ENCODE peak calls at places on chromosome 9, in ten cellular contexts. One of them, this sample, is unnamed.

GRCh38 chr9:23644326-23644725 is 181.7 kb downstream of the ELAVL2 start:
- DNase-seq in K562: no peak
- DNase-seq in hepatocyte: no peak
- DNase-seq in AG04450: no peak
- DNase-seq in lung: no peak
- DNase-seq in mesenchymal stem cell: no peak
- DNase-seq in esophagus squamous epithelium: no peak
- DNase-seq in H1: no peak
- DNase-seq in heart left ventricle: no peak
- DNase-seq in PC-3: no peak
- DNase-seq in this sample: no peak

GRCh38 chr9:133440884-133441283 is 18.7 kb downstream of the ADAMTS13 start:
- DNase-seq in K562: peak; percentile 33
- DNase-seq in heart left ventricle: no peak
- DNase-seq in esophagus squamous epithelium: no peak
- DNase-seq in hepatocyte: no peak
- DNase-seq in mesenchymal stem cell: no peak
- DNase-seq in H1: no peak
- DNase-seq in PC-3: no peak
- DNase-seq in AG04450: no peak
- DNase-seq in lung: no peak
- DNase-seq in this sample: no peak

GRCh38 chr9:110050925-110051355 is 157.0 kb downstream of the C9orf152 start:
- DNase-seq in heart left ventricle: peak; percentile 34
- DNase-seq in H1: no peak
- DNase-seq in hepatocyte: no peak
- DNase-seq in mesenchymal stem cell: peak; percentile 97
- DNase-seq in PC-3: peak; percentile 90
- DNase-seq in AG04450: peak; percentile 80
- DNase-seq in esophagus squamous epithelium: no peak
- DNase-seq in lung: peak; percentile 34
- DNase-seq in K562: no peak
- DNase-seq in this sample: peak; percentile 95

GRCh38 chr9:128892223-128892892 is 10.4 kb downstream of the LRRC8A start:
- DNase-seq in hepatocyte: peak; percentile 79
- DNase-seq in H1: no peak
- DNase-seq in PC-3: peak; percentile 89
- DNase-seq in AG04450: peak; percentile 36
- DNase-seq in esophagus squamous epithelium: peak; percentile 79
- DNase-seq in K562: peak; percentile 47
- DNase-seq in heart left ventricle: peak; percentile 95
- DNase-seq in lung: peak; percentile 79
- DNase-seq in mesenchymal stem cell: peak; percentile 88
- DNase-seq in this sample: peak; percentile 81

GRCh38 chr9:135001526-135001925 is 83.8 kb upstream of the FCN1 start:
- DNase-seq in heart left ventricle: no peak
- DNase-seq in lung: no peak
- DNase-seq in K562: no peak
- DNase-seq in hepatocyte: no peak
- DNase-seq in AG04450: no peak
- DNase-seq in esophagus squamous epithelium: no peak
- DNase-seq in PC-3: no peak
- DNase-seq in H1: no peak
- DNase-seq in mesenchymal stem cell: no peak
- DNase-seq in this sample: no peak

GRCh38 chr9:97807681-97808080 is 45.3 kb upstream of the FOXE1 start:
- DNase-seq in esophagus squamous epithelium: no peak
- DNase-seq in PC-3: peak; percentile 40
- DNase-seq in H1: no peak
- DNase-seq in hepatocyte: no peak
- DNase-seq in K562: no peak
- DNase-seq in heart left ventricle: no peak
- DNase-seq in AG04450: no peak
- DNase-seq in mesenchymal stem cell: no peak
- DNase-seq in lung: no peak
- DNase-seq in this sample: no peak

GRCh38 chr9:35826071-35826701 is 2.3 kb downstream of the FAM221B start:
- DNase-seq in hepatocyte: peak; percentile 73
- DNase-seq in AG04450: no peak
- DNase-seq in K562: peak; percentile 46
- DNase-seq in PC-3: peak; percentile 64
- DNase-seq in H1: no peak
- DNase-seq in lung: no peak
- DNase-seq in esophagus squamous epithelium: no peak
- DNase-seq in mesenchymal stem cell: peak; percentile 78
- DNase-seq in heart left ventricle: no peak
- DNase-seq in this sample: peak; percentile 73

GRCh38 chr9:35923927-35924763 is 14.9 kb downstream of the SPAAR start:
- DNase-seq in heart left ventricle: peak; percentile 51
- DNase-seq in hepatocyte: peak; percentile 57
- DNase-seq in K562: peak; percentile 61
- DNase-seq in AG04450: peak; percentile 76
- DNase-seq in esophagus squamous epithelium: no peak
- DNase-seq in PC-3: peak; percentile 95
- DNase-seq in H1: no peak
- DNase-seq in mesenchymal stem cell: peak; percentile 87
- DNase-seq in lung: no peak
- DNase-seq in this sample: peak; percentile 96

GRCh38 chr9:124725068-124725452 is 46.1 kb downstream of the NR6A1 start:
- DNase-seq in lung: no peak
- DNase-seq in H1: no peak
- DNase-seq in heart left ventricle: no peak
- DNase-seq in PC-3: no peak
- DNase-seq in K562: no peak
- DNase-seq in hepatocyte: no peak
- DNase-seq in AG04450: no peak
- DNase-seq in esophagus squamous epithelium: no peak
- DNase-seq in mesenchymal stem cell: no peak
- DNase-seq in this sample: no peak
- H3K27ac ChIP-seq in lung: peak overlapping the region; percentile 3
- H3K27ac ChIP-seq in H1: no peak overlapping the region
- H3K27ac ChIP-seq in heart left ventricle: no peak overlapping the region
- H3K27ac ChIP-seq in PC-3: no peak overlapping the region
- H3K27ac ChIP-seq in K562: peak overlapping the region; percentile 1
- H3K27ac ChIP-seq in hepatocyte: peak overlapping the region; percentile 28
- H3K27ac ChIP-seq in AG04450: no peak overlapping the region
- H3K27ac ChIP-seq in esophagus squamous epithelium: no peak overlapping the region
- H3K27ac ChIP-seq in mesenchymal stem cell: no peak overlapping the region
- H3K27ac ChIP-seq in this sample: peak overlapping the region; percentile 9

GRCh38 chr9:130831077-130831476 is 4.0 kb upstream of the ABL1 start:
- DNase-seq in H1: no peak
- DNase-seq in mesenchymal stem cell: no peak
- DNase-seq in esophagus squamous epithelium: no peak
- DNase-seq in K562: peak; percentile 66
- DNase-seq in PC-3: no peak
- DNase-seq in heart left ventricle: no peak
- DNase-seq in lung: no peak
- DNase-seq in AG04450: no peak
- DNase-seq in hepatocyte: no peak
- DNase-seq in this sample: no peak

GRCh38 chr9:130830199-130830598 is 4.9 kb upstream of the ABL1 start:
- DNase-seq in AG04450: no peak
- DNase-seq in PC-3: no peak
- DNase-seq in hepatocyte: no peak
- DNase-seq in lung: no peak
- DNase-seq in heart left ventricle: no peak
- DNase-seq in H1: no peak
- DNase-seq in K562: no peak
- DNase-seq in esophagus squamous epithelium: no peak
- DNase-seq in mesenchymal stem cell: no peak
- DNase-seq in this sample: no peak

GRCh38 chr9:130834371-130835311 is at the start of gene ABL1:
- DNase-seq in K562: peak; percentile 94
- DNase-seq in heart left ventricle: peak; percentile 88
- DNase-seq in mesenchymal stem cell: peak; percentile 88
- DNase-seq in hepatocyte: peak; percentile 85
- DNase-seq in PC-3: peak; percentile 61
- DNase-seq in esophagus squamous epithelium: no peak
- DNase-seq in H1: no peak
- DNase-seq in AG04450: no peak
- DNase-seq in lung: peak; percentile 65
- DNase-seq in this sample: peak; percentile 85

GRCh38 chr9:130835441-130836298 is 616 bp downstream of the ABL1 start:
- DNase-seq in lung: no peak
- DNase-seq in mesenchymal stem cell: peak; percentile 60
- DNase-seq in H1: no peak
- DNase-seq in esophagus squamous epithelium: no peak
- DNase-seq in heart left ventricle: peak; percentile 52
- DNase-seq in AG04450: no peak
- DNase-seq in K562: peak; percentile 82
- DNase-seq in hepatocyte: peak; percentile 67
- DNase-seq in PC-3: no peak
- DNase-seq in this sample: peak; percentile 61

DNA sequence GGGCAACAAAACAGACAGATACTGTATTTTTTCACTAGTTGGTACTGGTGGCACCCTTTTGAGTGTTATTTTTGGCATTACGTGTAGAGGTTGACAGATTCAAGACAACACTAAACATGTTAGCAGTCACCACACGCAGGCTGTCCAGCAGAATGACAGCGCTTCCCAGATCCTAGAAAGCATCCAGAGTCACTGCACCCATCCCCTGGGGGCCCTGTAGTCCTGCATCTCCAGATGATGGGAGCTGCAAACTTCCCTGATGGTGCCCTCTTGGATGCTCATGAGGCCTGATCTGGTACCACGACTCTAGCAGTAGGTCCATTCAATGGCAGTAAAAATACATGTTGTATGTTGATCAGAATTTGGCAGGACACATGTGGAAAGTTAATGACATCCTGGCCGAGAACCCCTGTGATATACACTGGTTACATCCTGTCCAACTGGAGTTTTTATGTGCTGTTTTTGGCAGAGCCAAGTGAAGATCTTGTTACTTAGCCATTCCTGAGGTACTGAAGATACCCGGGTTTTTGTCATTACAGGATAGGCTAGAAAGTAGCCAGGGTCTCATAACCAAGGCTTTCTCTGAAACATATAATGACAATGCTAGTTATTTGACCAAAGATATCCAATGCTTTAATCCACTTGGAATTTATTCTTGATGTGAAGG is 1.6 kb upstream of the ABL1 start:
- DNase-seq in hepatocyte: no peak
- DNase-seq in PC-3: peak; percentile 17
- DNase-seq in lung: no peak
- DNase-seq in mesenchymal stem cell: no peak
- DNase-seq in esophagus squamous epithelium: no peak
- DNase-seq in heart left ventricle: no peak
- DNase-seq in AG04450: no peak
- DNase-seq in H1: no peak
- DNase-seq in K562: peak; percentile 66
- DNase-seq in this sample: peak; percentile 78
- H3K27ac ChIP-seq in hepatocyte: peak overlapping the region; percentile 99
- H3K27ac ChIP-seq in PC-3: no peak overlapping the region
- H3K27ac ChIP-seq in lung: no peak overlapping the region
- H3K27ac ChIP-seq in mesenchymal stem cell: peak overlapping the region; percentile 76
- H3K27ac ChIP-seq in esophagus squamous epithelium: no peak overlapping the region
- H3K27ac ChIP-seq in heart left ventricle: peak overlapping the region; percentile 97
- H3K27ac ChIP-seq in AG04450: peak overlapping the region; percentile 90
- H3K27ac ChIP-seq in H1: no peak overlapping the region
- H3K27ac ChIP-seq in K562: no peak overlapping the region
- H3K27ac ChIP-seq in this sample: peak overlapping the region; percentile 53

GRCh38 chr9:126723807-126724172 is 81.0 kb upstream of the ZBTB43 start:
- DNase-seq in PC-3: no peak
- DNase-seq in mesenchymal stem cell: peak; percentile 29
- DNase-seq in K562: no peak
- DNase-seq in H1: no peak
- DNase-seq in AG04450: no peak
- DNase-seq in hepatocyte: no peak
- DNase-seq in lung: no peak
- DNase-seq in esophagus squamous epithelium: no peak
- DNase-seq in heart left ventricle: no peak
- DNase-seq in this sample: no peak
- H3K27ac ChIP-seq in PC-3: no peak overlapping the region
- H3K27ac ChIP-seq in mesenchymal stem cell: no peak overlapping the region
- H3K27ac ChIP-seq in K562: no peak overlapping the region
- H3K27ac ChIP-seq in H1: no peak overlapping the region
- H3K27ac ChIP-seq in AG04450: no peak overlapping the region
- H3K27ac ChIP-seq in hepatocyte: no peak overlapping the region
- H3K27ac ChIP-seq in lung: no peak overlapping the region
- H3K27ac ChIP-seq in esophagus squamous epithelium: no peak overlapping the region
- H3K27ac ChIP-seq in heart left ventricle: no peak overlapping the region
- H3K27ac ChIP-seq in this sample: no peak overlapping the region

DNA sequence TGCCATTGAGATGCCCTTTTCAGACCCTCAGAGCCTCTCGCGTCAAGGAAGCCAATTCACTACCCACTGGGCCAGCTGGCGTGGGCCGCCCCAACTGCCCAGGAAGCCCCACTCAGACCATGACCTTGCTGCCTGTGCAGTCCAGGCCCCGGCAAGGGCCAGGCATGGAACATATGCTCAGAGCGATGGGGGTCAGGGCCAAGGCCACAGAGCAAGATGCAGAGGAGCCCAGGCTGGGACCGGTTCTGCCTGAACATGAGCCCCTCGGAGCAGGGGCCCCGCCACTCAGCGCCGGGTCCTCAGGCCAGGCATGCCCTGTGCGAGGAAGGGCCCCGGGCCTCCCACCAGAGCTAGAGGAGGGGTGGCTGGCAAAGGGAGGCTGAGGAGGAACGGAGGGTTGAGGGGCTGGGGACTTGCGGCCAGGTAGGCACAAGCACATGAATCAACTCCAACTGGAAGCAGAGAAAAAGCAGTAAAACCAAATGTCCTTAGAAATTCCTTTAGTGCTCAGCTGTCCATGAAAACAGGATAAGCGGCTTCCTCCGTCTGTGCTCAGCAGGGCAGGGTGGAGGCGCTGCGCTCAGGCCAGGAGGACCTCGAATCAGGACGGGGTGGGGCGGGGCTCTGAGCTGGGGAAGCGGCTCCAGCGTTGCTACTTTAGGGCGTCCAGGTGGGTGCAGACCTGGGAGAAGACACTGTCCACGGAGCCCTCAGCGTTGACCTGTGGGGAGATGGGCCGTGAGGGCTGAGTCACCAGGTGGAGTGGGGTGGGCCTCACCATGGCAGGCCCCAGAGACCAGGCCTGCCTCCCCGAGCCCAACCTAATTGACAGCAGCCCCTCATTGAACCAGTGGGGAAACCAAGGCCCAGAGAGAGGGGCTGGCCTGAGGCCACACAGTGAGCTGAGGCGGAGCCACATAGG is 9.9 kb downstream of the AK1 start:
- DNase-seq in AG04450: no peak
- DNase-seq in K562: no peak
- DNase-seq in mesenchymal stem cell: no peak
- DNase-seq in H1: no peak
- DNase-seq in PC-3: no peak
- DNase-seq in esophagus squamous epithelium: no peak
- DNase-seq in hepatocyte: no peak
- DNase-seq in lung: no peak
- DNase-seq in heart left ventricle: peak; percentile 74
- DNase-seq in this sample: no peak
- H3K27ac ChIP-seq in AG04450: no peak overlapping the region
- H3K27ac ChIP-seq in K562: no peak overlapping the region
- H3K27ac ChIP-seq in mesenchymal stem cell: no peak overlapping the region
- H3K27ac ChIP-seq in H1: no peak overlapping the region
- H3K27ac ChIP-seq in PC-3: no peak overlapping the region
- H3K27ac ChIP-seq in esophagus squamous epithelium: no peak overlapping the region
- H3K27ac ChIP-seq in hepatocyte: no peak overlapping the region
- H3K27ac ChIP-seq in lung: peak overlapping the region; percentile 80
- H3K27ac ChIP-seq in heart left ventricle: peak overlapping the region; percentile 85
- H3K27ac ChIP-seq in this sample: no peak overlapping the region

GRCh38 chr9:88420227-88420626 is 32.0 kb downstream of the SPIN1 start:
- DNase-seq in H1: no peak
- DNase-seq in esophagus squamous epithelium: no peak
- DNase-seq in AG04450: no peak
- DNase-seq in heart left ventricle: no peak
- DNase-seq in K562: no peak
- DNase-seq in lung: no peak
- DNase-seq in PC-3: no peak
- DNase-seq in mesenchymal stem cell: peak; percentile 21
- DNase-seq in hepatocyte: peak; percentile 40
- DNase-seq in this sample: no peak
- H3K27ac ChIP-seq in H1: no peak overlapping the region
- H3K27ac ChIP-seq in esophagus squamous epithelium: no peak overlapping the region
- H3K27ac ChIP-seq in AG04450: no peak overlapping the region
- H3K27ac ChIP-seq in heart left ventricle: no peak overlapping the region
- H3K27ac ChIP-seq in K562: no peak overlapping the region
- H3K27ac ChIP-seq in lung: no peak overlapping the region
- H3K27ac ChIP-seq in PC-3: no peak overlapping the region
- H3K27ac ChIP-seq in mesenchymal stem cell: no peak overlapping the region
- H3K27ac ChIP-seq in hepatocyte: peak overlapping the region; percentile 63
- H3K27ac ChIP-seq in this sample: no peak overlapping the region